ENCODE peak calls at places on chromosomes 6 and 20, in six cellular contexts. D, E, S, Y, J and N are unnamed samples.

GRCh38 chr6:91713911-91714310 is 1127.0 kb upstream of the MAP3K7 start:
- DNase-seq in D (no peak), E (no peak), S (no peak), Y (no peak), J (no peak), N (no peak)

GRCh38 chr6:11197175-11197535 is 35.3 kb downstream of the NEDD9 start:
- DNase-seq in D (no peak), E (no peak), S (no peak), Y (no peak), J (peak), N (no peak)

GRCh38 chr20:35465976-35466375 is 10.6 kb downstream of the CEP250 start:
- DNase-seq in D (peak), E (no peak), S (no peak), Y (no peak), J (no peak), N (no peak)

GRCh38 chr6:13708679-13709261 is 2.9 kb downstream of the RANBP9 start:
- DNase-seq in D (peak), E (no peak), S (no peak), Y (no peak), J (peak), N (no peak)

GRCh38 chr6:22149081-22149480 is 147.8 kb downstream of the PRL start:
- DNase-seq in D (no peak), E (no peak), S (no peak), Y (no peak), J (no peak), N (no peak)

GRCh38 chr20:61437280-61438206 is 185.5 kb downstream of the CDH4 start:
- DNase-seq in D (no peak), E (peak), S (no peak), Y (no peak), J (no peak), N (no peak)

GRCh38 chr6:34059914-34060313 is 86.0 kb downstream of the GRM4 start:
- DNase-seq in D (no peak), E (no peak), S (no peak), Y (no peak), J (no peak), N (no peak)

GRCh38 chr20:37920679-37921322 is 17.9 kb downstream of the VSTM2L start:
- DNase-seq in D (no peak), E (no peak), S (no peak), Y (no peak), J (no peak), N (no peak)

GRCh38 chr20:62266340-62266739 is 28.0 kb downstream of the OSBPL2 start:
- DNase-seq in D (no peak), E (no peak), S (peak), Y (no peak), J (no peak), N (no peak)

GRCh38 chr6:52921743-52922142 is 12.2 kb upstream of the GSTA3 start:
- DNase-seq in D (no peak), E (no peak), S (no peak), Y (no peak), J (no peak), N (no peak)

GRCh38 chr6:5036309-5036708 is 32.5 kb upstream of the RPP40 start:
- DNase-seq in D (no peak), E (no peak), S (peak), Y (no peak), J (no peak), N (no peak)

GRCh38 chr20:50844430-50845100 is 49.7 kb downstream of the BCAS4 start:
- DNase-seq in D (no peak), E (peak), S (peak), Y (no peak), J (peak), N (peak)

GRCh38 chr6:85479221-85479620 is 29.3 kb downstream of the NT5E start:
- DNase-seq in D (no peak), E (no peak), S (no peak), Y (no peak), J (peak), N (no peak)

GRCh38 chr6:29702519-29703103 is 20.6 kb upstream of the HLA-F start:
- DNase-seq in D (peak), E (no peak), S (peak), Y (no peak), J (peak), N (peak)

GRCh38 chr6:87968435-87969278 is 79.0 kb upstream of the SPACA1 start:
- DNase-seq in D (no peak), E (no peak), S (peak), Y (no peak), J (peak), N (no peak)

GRCh38 chr20:62795023-62795761 is 1.1 kb upstream of the MRGBP start:
- DNase-seq in D (peak), E (no peak), S (peak), Y (no peak), J (peak), N (peak)

GRCh38 chr6:105188251-105188650 is 8.4 kb upstream of the POPDC3 start:
- DNase-seq in D (no peak), E (no peak), S (no peak), Y (no peak), J (no peak), N (no peak)